ENCODE peak calls at places on chromosome 21, in seven cellular contexts. T, Q, W, K, D, B and V are unnamed samples.

GRCh38 chr21:43361493-43362296 is 65.2 kb downstream of the SIK1 start:
- DNase-seq in Q (peak; percentile 64), B (peak; percentile 16), T (no peak), D (no peak), K (peak; percentile 81), W (peak; percentile 52), V (peak; percentile 75)

GRCh38 chr21:36701912-36702621 is 3.2 kb downstream of the SIM2 start:
- DNase-seq in D (no peak), K (no peak), T (no peak), W (no peak), B (no peak), Q (no peak), V (peak; percentile 70)

GRCh38 chr21:28615276-28615675 is 377.4 kb downstream of the LTN1 start:
- DNase-seq in T (no peak), Q (no peak), W (no peak), K (no peak), B (no peak), D (no peak), V (no peak)

GRCh38 chr21:21247441-21247840 is 249.2 kb downstream of the NCAM2 start:
- DNase-seq in B (peak; percentile 6), Q (no peak), W (no peak), K (no peak), T (no peak), D (no peak), V (no peak)

GRCh38 chr21:26933448-26933847 is 33.4 kb downstream of the ADAMTS5 start:
- DNase-seq in T (no peak), Q (no peak), K (no peak), D (no peak), B (no peak), W (no peak), V (no peak)

GRCh38 chr21:26169061-26169610 is 1.4 kb downstream of the APP start:
- DNase-seq in W (peak; percentile 34), D (peak; percentile 43), B (peak; percentile 76), T (peak; percentile 59), K (peak; percentile 46), Q (peak; percentile 50), V (peak; percentile 67)

GRCh38 chr21:41360072-41360821 is 1.6 kb upstream of the MX2 start:
- DNase-seq in K (peak; percentile 47), W (no peak), T (peak; percentile 65), B (no peak), Q (no peak), D (peak; percentile 72), V (peak; percentile 79)

GRCh38 chr21:28473530-28474225 is 519.0 kb downstream of the LTN1 start:
- DNase-seq in W (no peak), B (no peak), D (no peak), T (no peak), Q (no peak), K (no peak), V (no peak)

GRCh38 chr21:17688912-17689874 is 76.5 kb upstream of the BTG3 start:
- DNase-seq in T (peak; percentile 39), K (peak; percentile 56), Q (peak; percentile 36), W (peak; percentile 53), B (no peak), D (peak; percentile 18), V (no peak)

GRCh38 chr21:42495765-42496119 is 282 bp downstream of the RSPH1 start:
- DNase-seq in D (no peak), W (no peak), T (peak; percentile 76), Q (no peak), B (no peak), K (no peak), V (no peak)

GRCh38 chr21:40760811-40761210 is 86.1 kb downstream of the DSCAM start:
- DNase-seq in Q (no peak), B (no peak), D (no peak), W (no peak), K (no peak), T (no peak), V (no peak)

GRCh38 chr21:25127811-25128210 is 479.5 kb downstream of the MRPL39 start:
- DNase-seq in K (no peak), D (no peak), Q (no peak), W (no peak), B (no peak), T (no peak), V (no peak)

GRCh38 chr21:42414928-42415769 is 11.4 kb downstream of the UBASH3A start:
- DNase-seq in T (no peak), D (no peak), B (peak; percentile 16), W (peak; percentile 89), Q (peak; percentile 79), K (no peak), V (no peak)

GRCh38 chr21:30164796-30165195 is 1.8 kb downstream of the CLDN17 start:
- DNase-seq in D (no peak), K (no peak), Q (no peak), T (no peak), W (no peak), B (no peak), V (no peak)

GRCh38 chr21:42820513-42821465 is 58.5 kb downstream of the WDR4 start:
- DNase-seq in D (no peak), B (no peak), W (no peak), Q (no peak), T (peak; percentile 31), K (no peak), V (no peak)

GRCh38 chr21:21196848-21197247 is 198.6 kb downstream of the NCAM2 start:
- DNase-seq in D (no peak), K (no peak), T (no peak), W (no peak), B (no peak), Q (no peak), V (no peak)

GRCh38 chr21:42434884-42435283 is 31.2 kb downstream of the UBASH3A start:
- DNase-seq in T (no peak), D (no peak), B (no peak), K (no peak), Q (no peak), W (no peak), V (no peak)

GRCh38 chr21:34609951-34610549 is 4.9 kb downstream of the RCAN1 start:
- DNase-seq in T (peak; percentile 1), K (no peak), B (no peak), W (no peak), Q (no peak), D (no peak), V (no peak)

GRCh38 chr21:42214921-42215320 is 4.0 kb upstream of the ABCG1 start:
- DNase-seq in Q (no peak), K (no peak), T (no peak), B (no peak), D (no peak), W (no peak), V (no peak)

GRCh38 chr21:38039841-38040240 is 123.6 kb upstream of the KCNJ6 start:
- DNase-seq in K (no peak), D (no peak), T (no peak), W (no peak), Q (no peak), B (no peak), V (no peak)

GRCh38 chr21:42973309-42973990 is 912 bp upstream of the PKNOX1 start:
- DNase-seq in B (no peak), D (no peak), T (no peak), Q (no peak), W (no peak), K (peak; percentile 29), V (peak; percentile 31)

GRCh38 chr21:15222711-15223110 is 157.9 kb upstream of the NRIP1 start:
- DNase-seq in Q (no peak), B (no peak), K (no peak), W (no peak), T (no peak), D (no peak), V (no peak)

GRCh38 chr21:28818663-28819278 is 173.9 kb downstream of the LTN1 start:
- DNase-seq in K (no peak), W (no peak), B (no peak), T (no peak), Q (no peak), D (no peak), V (no peak)

GRCh38 chr21:34338226-34338625 is 25.6 kb upstream of the KCNE2 start:
- DNase-seq in W (no peak), K (no peak), T (no peak), Q (no peak), D (no peak), B (no peak), V (no peak)

DNA sequence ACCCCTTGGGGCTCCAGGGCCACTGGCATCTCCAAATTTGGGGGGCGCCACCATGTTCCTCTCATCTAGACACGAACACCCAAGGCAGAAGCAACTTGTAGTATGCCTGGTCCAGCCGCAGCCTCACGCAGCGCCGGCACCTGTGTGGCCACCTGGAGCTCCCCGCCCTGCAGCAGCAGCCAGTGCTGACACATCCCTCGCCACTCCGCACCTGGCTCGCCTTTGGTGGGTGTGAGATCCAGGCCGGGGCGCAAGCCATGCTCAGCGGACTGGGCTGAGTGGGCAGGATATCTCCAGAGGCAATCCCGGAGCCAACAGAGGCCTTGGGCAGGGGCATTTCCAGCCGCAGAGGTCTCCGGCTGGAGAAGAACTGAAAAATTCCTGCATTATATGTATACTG is 1563.7 kb downstream of the NCAM2 start:
- DNase-seq in W (no peak), Q (no peak), T (no peak), D (no peak), B (no peak), K (no peak), V (no peak)
- H3K4me3 ChIP-seq in W (no peak overlapping the region), Q (no peak overlapping the region), T (no peak overlapping the region), D (no peak overlapping the region), B (no peak overlapping the region), K (no peak overlapping the region), V (no peak overlapping the region)

DNA sequence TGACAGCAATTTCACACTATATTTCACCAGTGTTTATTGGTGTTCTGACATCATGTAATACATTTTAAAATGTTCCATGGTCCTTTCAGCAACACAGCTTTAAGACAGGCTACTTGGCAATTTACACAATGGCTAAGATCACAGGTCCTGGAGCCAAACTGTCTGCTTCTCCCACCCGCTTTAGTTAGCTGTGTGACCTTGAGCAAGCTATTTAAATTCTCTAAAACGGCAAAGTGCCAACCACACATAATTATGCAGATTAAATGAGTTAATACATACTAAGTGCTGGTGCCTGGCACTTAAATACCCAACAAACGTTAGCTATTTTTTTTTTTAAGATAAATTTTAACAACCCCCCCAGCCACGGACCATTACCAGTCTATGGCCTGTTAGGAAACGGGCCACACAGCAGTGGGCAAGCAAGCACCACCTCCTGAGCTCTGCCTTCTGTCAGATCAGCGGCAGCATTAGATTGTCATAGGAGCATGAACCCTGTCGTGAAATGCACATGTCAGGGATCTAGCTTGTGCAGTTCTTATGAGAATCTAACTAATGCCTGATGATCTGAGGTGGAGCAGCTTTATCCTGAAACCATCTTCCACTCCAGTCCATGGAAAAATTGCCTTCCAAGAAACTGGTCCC is 26.9 kb downstream of the SOD1 start:
- DNase-seq in B (no peak), Q (no peak), K (no peak), T (no peak), W (no peak), D (no peak), V (no peak)
- H3K36me3 ChIP-seq in B (peaks cover 30% of the 10 kb centered on the region), Q (peaks cover 89% of the 10 kb centered on the region), K (peaks cover 99% of the 10 kb centered on the region), T (peaks cover 12% of the 10 kb centered on the region), W (peaks cover 51% of the 10 kb centered on the region), D (no peaks in the 10 kb centered on the region), V (peaks cover 19% of the 10 kb centered on the region)

GRCh38 chr21:45556302-45556644 is 14.0 kb upstream of the SLC19A1 start:
- DNase-seq in B (no peak), T (no peak), K (no peak), D (no peak), Q (no peak), W (no peak), V (no peak)
- H3K4me3 ChIP-seq in B (no peak overlapping the region), T (no peak overlapping the region), K (peak overlapping the region; percentile 26), D (no peak overlapping the region), Q (no peak overlapping the region), W (no peak overlapping the region), V (no peak overlapping the region)

GRCh38 chr21:46159390-46159789 is 4.0 kb upstream of the FTCD start:
- DNase-seq in D (no peak), K (no peak), T (peak; percentile 10), Q (no peak), B (no peak), W (no peak), V (peak; percentile 35)
- H3K36me3 ChIP-seq in D (no peaks in the 10 kb centered on the region), K (no peaks in the 10 kb centered on the region), T (no peaks in the 10 kb centered on the region), Q (no peaks in the 10 kb centered on the region), B (no peaks in the 10 kb centered on the region), W (no peaks in the 10 kb centered on the region), V (no peaks in the 10 kb centered on the region)